ENCODE peak calls at places on chromosomes 7 and 10, in five cellular contexts. F is H1, J is neuronal stem cell, V is H9, L is mesenchymal stem cell. E is an unnamed sample.

GRCh38 chr10:87866575-87866974 is 3.1 kb downstream of the PTEN start:
- DNase-seq in F (no peak), J (no peak), V (no peak), L (no peak), E (no peak)

GRCh38 chr10:110993024-110993693 is 73.8 kb downstream of the SHOC2 start:
- DNase-seq in F (no peak), J (no peak), V (no peak), L (peak), E (no peak)

GRCh38 chr7:103628742-103629141 is 182.7 kb upstream of the SLC26A5 start:
- DNase-seq in F (no peak), J (no peak), V (no peak), L (no peak), E (no peak)

GRCh38 chr10:43665054-43665453 is 16.4 kb upstream of the ZNF32 start:
- DNase-seq in F (no peak), J (no peak), V (no peak), L (no peak), E (no peak)

GRCh38 chr7:55556031-55556430 is 16.3 kb downstream of the VOPP1 start:
- DNase-seq in F (no peak), J (no peak), V (peak), L (no peak), E (no peak)

GRCh38 chr7:117202511-117202910 is 120.3 kb downstream of the WNT2 start:
- DNase-seq in F (no peak), J (no peak), V (no peak), L (no peak), E (no peak)

GRCh38 chr7:134140889-134141867 is 14.0 kb downstream of the LRGUK start:
- DNase-seq in F (peak), J (peak), V (peak), L (peak), E (peak)

GRCh38 chr10:78804356-78805032 is 264.3 kb upstream of the ZMIZ1 start:
- DNase-seq in F (no peak), J (no peak), V (no peak), L (peak), E (no peak)

DNA sequence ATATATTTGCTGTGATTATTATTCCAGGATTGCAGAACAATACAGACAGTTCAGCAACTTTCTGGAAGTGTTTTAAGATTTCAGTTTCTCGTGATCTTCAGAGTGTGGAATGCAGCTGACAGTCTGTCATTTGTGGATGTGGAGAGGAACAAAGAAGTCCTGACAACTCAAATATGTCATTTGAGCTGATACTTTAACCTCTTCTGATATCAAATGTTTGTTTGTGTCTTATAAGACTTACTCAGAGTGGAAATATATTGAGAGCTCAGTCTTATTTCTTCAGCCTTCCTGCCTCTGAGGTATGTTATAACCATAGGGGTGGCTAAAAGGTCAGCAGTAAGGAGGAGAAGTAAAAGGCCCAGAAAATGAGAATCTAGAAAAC is 96.4 kb downstream of the OSBPL3 start:
- DNase-seq in F (no peak), J (no peak), V (no peak), L (no peak), E (no peak)
- H3K27ac ChIP-seq in F (no peak), J (no peak), V (no peak), L (peak), E (no peak)

GRCh38 chr10:124741922-124742417 is 2.2 kb downstream of the FAM53B start:
- DNase-seq in F (no peak), J (no peak), V (no peak), L (no peak), E (no peak)
- H2BK12ac ChIP-seq in F (peak), J (no peak), V (no peak), L (no peak), E (no peak)

GRCh38 chr7:157402388-157402703 is 65.5 kb downstream of the DNAJB6 start:
- DNase-seq in F (no peak), J (no peak), V (no peak), L (no peak), E (no peak)

GRCh38 chr7:157404002-157404401 is 67.2 kb downstream of the DNAJB6 start:
- DNase-seq in F (no peak), J (no peak), V (no peak), L (no peak), E (no peak)

GRCh38 chr7:157404845-157405481 is 68.2 kb downstream of the DNAJB6 start:
- DNase-seq in F (no peak), J (no peak), V (no peak), L (peak), E (peak)

GRCh38 chr7:157401567-157402387 is 65.0 kb downstream of the DNAJB6 start:
- DNase-seq in F (no peak), J (no peak), V (no peak), L (no peak), E (peak)

GRCh38 chr7:157402911-157403534 is 66.2 kb downstream of the DNAJB6 start:
- DNase-seq in F (no peak), J (no peak), V (no peak), L (no peak), E (no peak)
- H3K9ac ChIP-seq in F (no peak), J (peak), V (no peak), L (no peak), E (no peak)

DNA sequence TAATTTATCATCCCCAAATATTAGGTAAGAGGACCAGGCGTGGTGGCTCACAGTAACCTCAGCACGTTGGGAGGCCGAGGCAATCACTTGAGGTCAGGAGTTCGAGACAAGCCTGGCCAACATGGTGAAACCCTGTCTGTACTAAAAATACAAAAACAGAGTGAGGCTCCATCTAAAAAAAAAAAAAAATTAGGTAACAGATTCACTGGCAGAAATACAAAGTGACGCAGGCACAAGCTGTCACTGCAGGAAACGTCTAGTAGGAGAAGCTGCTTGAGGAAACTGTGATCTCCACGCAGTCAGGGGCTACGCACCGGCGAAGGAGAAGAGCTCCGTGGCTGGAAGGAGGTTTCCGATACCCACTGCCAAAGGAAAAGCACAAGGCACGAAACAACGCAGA is 50.1 kb downstream of the AMZ1 start:
- DNase-seq in F (no peak), J (no peak), V (peak), L (no peak), E (no peak)
- H3K27ac ChIP-seq in F (no peak), J (no peak), V (no peak), L (no peak), E (no peak)

DNA sequence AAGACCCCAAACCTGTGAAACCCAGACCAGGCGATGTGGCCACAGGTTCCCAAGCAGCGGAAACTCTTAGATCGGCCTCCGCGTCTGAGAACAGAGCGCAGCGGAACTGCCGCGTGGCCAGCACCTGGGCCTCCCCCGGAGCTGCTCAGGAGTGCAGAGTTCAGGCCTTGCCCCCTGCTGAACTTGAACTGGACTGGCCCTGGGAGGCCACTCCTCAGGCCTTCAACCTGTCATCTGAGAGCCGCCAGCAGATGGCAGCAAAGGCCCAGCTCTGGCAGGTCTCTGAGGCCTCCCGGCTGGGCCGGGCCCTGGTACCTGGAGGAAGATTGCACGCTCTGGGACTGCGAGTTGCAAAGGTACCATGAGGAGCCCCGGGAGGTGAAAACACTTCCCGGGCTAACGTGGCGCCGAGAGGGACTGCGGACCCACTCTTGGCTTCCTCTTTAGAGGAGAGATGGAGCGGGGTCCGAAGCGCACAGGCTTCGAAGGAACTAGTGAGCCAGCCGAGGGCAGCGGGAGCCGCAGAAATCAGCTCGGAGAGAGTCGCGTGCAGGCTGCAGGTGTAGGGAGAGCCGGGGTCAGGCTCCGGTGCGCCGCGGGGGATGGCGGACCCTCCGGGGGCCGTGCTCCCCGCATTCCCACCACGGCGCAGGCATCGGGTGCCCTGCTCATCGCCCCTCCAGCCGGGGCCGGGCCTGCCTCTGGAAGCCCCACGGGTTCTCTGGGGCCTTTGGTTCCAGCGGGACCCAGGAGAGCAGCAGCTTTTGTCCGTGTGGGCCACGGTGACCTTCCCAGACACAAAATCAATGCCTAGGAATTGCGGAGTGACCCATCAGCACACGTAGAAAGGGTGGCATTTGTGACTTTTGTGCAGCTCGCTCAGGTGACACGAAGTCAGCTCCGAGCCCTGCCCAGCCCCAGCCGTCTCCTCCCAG is 89.0 kb downstream of the PAXIP1 start:
- DNase-seq in F (peak), J (peak), V (peak), L (peak), E (peak)
- H2BK12ac ChIP-seq in F (peak), J (no peak), V (no peak), L (no peak), E (no peak)

GRCh38 chr10:100883322-100883821 is 29.4 kb upstream of the SLF2 start:
- DNase-seq in F (no peak), J (no peak), V (no peak), L (no peak), E (no peak)

GRCh38 chr10:100882251-100882643 is 30.5 kb upstream of the SLF2 start:
- DNase-seq in F (no peak), J (no peak), V (no peak), L (no peak), E (no peak)

GRCh38 chr10:100879741-100880360 is 32.9 kb upstream of the SLF2 start:
- DNase-seq in F (no peak), J (no peak), V (no peak), L (no peak), E (no peak)

GRCh38 chr10:100881552-100882250 is 31.1 kb upstream of the SLF2 start:
- DNase-seq in F (no peak), J (no peak), V (no peak), L (peak), E (peak)

DNA sequence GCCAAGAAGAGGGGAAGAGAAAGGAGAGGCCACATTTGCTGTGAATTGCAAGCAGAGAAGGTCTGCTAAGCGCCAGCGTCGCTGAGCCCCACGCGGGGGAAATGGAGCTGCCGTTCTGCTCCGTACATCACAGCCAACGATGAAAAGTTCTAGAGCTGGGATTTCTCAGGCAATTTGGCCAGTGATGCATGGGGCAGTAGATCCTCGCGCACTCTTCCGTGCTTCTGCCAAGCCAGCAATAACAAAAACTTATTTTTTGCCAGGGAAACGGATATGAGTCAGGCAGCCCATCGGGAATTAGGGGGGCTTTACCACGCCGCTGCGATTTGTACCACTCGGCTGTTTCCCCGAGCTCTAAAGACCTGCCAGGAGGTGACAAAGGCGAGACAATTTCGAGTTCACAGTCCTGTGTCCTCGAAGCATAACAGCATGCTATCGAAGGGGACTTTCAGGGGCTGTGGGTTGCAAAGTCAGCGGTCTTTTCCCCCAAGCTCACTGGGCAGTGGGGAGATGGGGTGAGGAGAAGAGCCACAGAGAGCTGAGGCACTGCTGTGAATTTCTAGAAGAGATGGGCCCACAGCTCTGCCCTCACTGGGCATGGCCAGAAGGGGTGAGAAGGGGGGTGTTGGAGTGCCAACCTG is 30.0 kb upstream of the SLF2 start:
- DNase-seq in F (no peak), J (no peak), V (no peak), L (peak), E (no peak)
- H3K9ac ChIP-seq in F (no peak), J (no peak), V (no peak), L (peak), E (no peak)

GRCh38 chr10:68082815-68083395 is 7.8 kb upstream of the HERC4 start:
- DNase-seq in F (no peak), J (no peak), V (no peak), L (peak), E (no peak)
- H3K27ac ChIP-seq in F (no peak), J (no peak), V (no peak), L (no peak), E (no peak)

GRCh38 chr10:86206216-86206615 is 160.4 kb downstream of the GRID1 start:
- DNase-seq in F (no peak), J (no peak), V (no peak), L (no peak), E (no peak)
- H2BK12ac ChIP-seq in F (no peak), J (no peak), V (no peak), L (no peak), E (no peak)

GRCh38 chr7:46385662-46386309 is 464.7 kb upstream of the IGFBP3 start:
- DNase-seq in F (no peak), J (no peak), V (no peak), L (peak), E (no peak)

GRCh38 chr7:46387646-46388045 is 466.6 kb upstream of the IGFBP3 start:
- DNase-seq in F (no peak), J (no peak), V (no peak), L (peak), E (peak)

GRCh38 chr7:46389131-46389530 is 468.1 kb upstream of the IGFBP3 start:
- DNase-seq in F (no peak), J (no peak), V (no peak), L (no peak), E (no peak)

GRCh38 chr7:46383605-46384004 is 462.5 kb upstream of the IGFBP3 start:
- DNase-seq in F (no peak), J (no peak), V (no peak), L (peak), E (peak)

GRCh38 chr7:46386428-46387399 is 465.6 kb upstream of the IGFBP3 start:
- DNase-seq in F (no peak), J (no peak), V (no peak), L (peak), E (no peak)
- H3K9ac ChIP-seq in F (no peak), J (no peak), V (no peak), L (peak), E (no peak)